ENCODE peak calls at places on chromosomes 5 and 9, in eight cellular contexts. G, E, B, S, H, D, A and U are unnamed samples. For H3K4me1, the result is how much of the 10 kb centered on the place peaks cover.

GRCh38 chr9:3608011-3608410 is 82.2 kb upstream of the RFX3 start:
- ATAC-seq in G (no peak), E (no peak), B (no peak), S (no peak), H (no peak), D (no peak), A (no peak), U (no peak)

GRCh38 chr9:134629061-134629585 is 12.5 kb upstream of the COL5A1 start:
- ATAC-seq in G (no peak), E (no peak), B (no peak), S (no peak), H (peak), D (no peak), A (no peak), U (no peak)

GRCh38 chr9:85716031-85716877 is 25.5 kb downstream of the AGTPBP1 start:
- ATAC-seq in G (no peak), E (peak), B (peak), S (peak), H (peak), D (peak), A (peak), U (no peak)

GRCh38 chr9:137359850-137360249 is 57.8 kb upstream of the NRARP start:
- ATAC-seq in G (no peak), E (no peak), B (no peak), S (no peak), H (no peak), D (no peak), A (no peak), U (no peak)

GRCh38 chr9:89661391-89661949 is 56.7 kb downstream of the GADD45G start:
- ATAC-seq in G (peak), E (peak), B (peak), S (peak), H (no peak), D (peak), A (peak), U (peak)

GRCh38 chr9:137286980-137287383 is 9.5 kb downstream of the TOR4A start:
- ATAC-seq in G (peak), E (peak), B (peak), S (peak), H (peak), D (peak), A (peak), U (peak)

GRCh38 chr9:81851340-81851739 is 76.9 kb upstream of the SPATA31D4 start:
- ATAC-seq in G (peak), E (no peak), B (peak), S (peak), H (no peak), D (no peak), A (no peak), U (no peak)

GRCh38 chr5:160174290-160174689 is 55.0 kb upstream of the FABP6 start:
- ATAC-seq in G (no peak), E (no peak), B (no peak), S (no peak), H (no peak), D (no peak), A (no peak), U (no peak)

GRCh38 chr5:82522912-82523311 is 244.8 kb upstream of the RPS23 start:
- ATAC-seq in G (no peak), E (no peak), B (no peak), S (no peak), H (no peak), D (no peak), A (no peak), U (no peak)

GRCh38 chr5:40333459-40334241 is 346.1 kb upstream of the PTGER4 start:
- ATAC-seq in G (no peak), E (no peak), B (no peak), S (peak), H (no peak), D (no peak), A (no peak), U (no peak)

GRCh38 chr9:137423810-137424291 is 658 bp downstream of the NOXA1 start:
- ATAC-seq in G (no peak), E (peak), B (peak), S (peak), H (peak), D (peak), A (peak), U (peak)

GRCh38 chr5:131324311-131324710 is 60.5 kb downstream of the CDC42SE2 start:
- ATAC-seq in G (no peak), E (no peak), B (no peak), S (no peak), H (no peak), D (no peak), A (peak), U (no peak)

GRCh38 chr5:108672639-108673038 is 75.1 kb upstream of the FER start:
- ATAC-seq in G (no peak), E (no peak), B (peak), S (no peak), H (no peak), D (no peak), A (no peak), U (no peak)

GRCh38 chr5:159442210-159442850 is 112.0 kb upstream of the IL12B start:
- ATAC-seq in G (peak), E (no peak), B (peak), S (no peak), H (peak), D (no peak), A (no peak), U (no peak)

GRCh38 chr9:115972362-115972761 is 181.2 kb upstream of the PAPPA start:
- ATAC-seq in G (no peak), E (no peak), B (peak), S (no peak), H (no peak), D (no peak), A (no peak), U (no peak)

GRCh38 chr9:105712773-105713172 is 18.4 kb downstream of the TMEM38B start:
- ATAC-seq in G (no peak), E (no peak), B (no peak), S (peak), H (no peak), D (no peak), A (no peak), U (no peak)

GRCh38 chr5:14410942-14411258 is 170.7 kb upstream of the OTULINL start:
- ATAC-seq in G (no peak), E (no peak), B (no peak), S (no peak), H (no peak), D (no peak), A (peak), U (peak)

GRCh38 chr9:114397219-114397847 is 9.6 kb upstream of the AKNA start:
- ATAC-seq in G (no peak), E (no peak), B (peak), S (peak), H (peak), D (peak), A (no peak), U (no peak)

GRCh38 chr5:149399775-149400174 is 20.7 kb upstream of the IL17B start:
- ATAC-seq in G (no peak), E (no peak), B (no peak), S (peak), H (peak), D (peak), A (no peak), U (no peak)

GRCh38 chr9:21564186-21564585 is 82.1 kb upstream of the IFNE start:
- ATAC-seq in G (no peak), E (no peak), B (no peak), S (no peak), H (no peak), D (no peak), A (no peak), U (no peak)

GRCh38 chr9:20476912-20477311 is 145.4 kb downstream of the MLLT3 start:
- ATAC-seq in G (peak), E (no peak), B (no peak), S (peak), H (no peak), D (no peak), A (no peak), U (no peak)

GRCh38 chr9:12972608-12973589 is 198.1 kb downstream of the LURAP1L start:
- ATAC-seq in G (peak), E (peak), B (peak), S (peak), H (no peak), D (peak), A (peak), U (peak)

GRCh38 chr5:109225695-109226094 is 184.1 kb downstream of the PJA2 start:
- ATAC-seq in G (peak), E (no peak), B (no peak), S (peak), H (no peak), D (no peak), A (no peak), U (no peak)

GRCh38 chr5:77329664-77330430 is 119.4 kb downstream of the PDE8B start:
- ATAC-seq in G (no peak), E (no peak), B (no peak), S (peak), H (no peak), D (no peak), A (no peak), U (no peak)

GRCh38 chr9:34584970-34585369 is 4.6 kb downstream of the CNTFR start:
- ATAC-seq in G (no peak), E (no peak), B (no peak), S (no peak), H (no peak), D (no peak), A (no peak), U (no peak)

GRCh38 chr9:71719585-71719984 is 48.7 kb downstream of the CEMIP2 start:
- ATAC-seq in G (peak), E (peak), B (peak), S (peak), H (no peak), D (no peak), A (peak), U (peak)

GRCh38 chr9:107667269-107667681 is 177.7 kb upstream of the KLF4 start:
- ATAC-seq in G (peak), E (no peak), B (no peak), S (peak), H (no peak), D (no peak), A (no peak), U (peak)

DNA sequence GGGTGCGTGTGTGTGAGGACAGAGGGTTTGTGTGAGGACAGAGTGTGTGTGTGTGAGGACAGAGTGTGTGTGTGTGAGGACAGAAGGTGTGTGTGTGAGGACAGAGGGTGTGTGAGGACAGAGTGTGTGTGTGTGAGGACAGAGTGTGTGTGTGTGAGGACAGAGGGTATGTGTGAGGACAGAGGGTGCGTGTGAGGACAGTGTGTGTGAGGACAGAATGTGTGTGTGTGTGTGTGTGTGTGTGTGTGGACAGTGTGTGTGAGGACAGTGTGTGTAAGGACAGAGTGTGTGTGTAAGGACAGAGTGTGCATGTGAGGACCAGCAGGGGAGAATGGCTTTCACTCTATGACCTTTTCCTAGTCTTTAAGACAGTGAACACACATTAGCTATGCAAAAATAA is 63.1 kb upstream of the UBAC1 start:
- ATAC-seq in G (no peak), E (no peak), B (no peak), S (no peak), H (no peak), D (no peak), A (no peak), U (no peak)
- H3K4me1 ChIP-seq in G (under half), E (under half), B (under half), S (under half), H (under half), D (under half), A (under half), U (under half)

GRCh38 chr5:10578292-10578663 is 14.4 kb downstream of the ANKRD33B start:
- ATAC-seq in G (peak), E (no peak), B (no peak), S (peak), H (peak), D (no peak), A (no peak), U (no peak)
- H3K4me1 ChIP-seq in G (under half), E (under half), B (under half), S (under half), H (under half), D (under half), A (under half), U (under half)

GRCh38 chr5:137022043-137022442 is 477.1 kb downstream of the SPOCK1 start:
- ATAC-seq in G (peak), E (no peak), B (no peak), S (peak), H (no peak), D (no peak), A (no peak), U (no peak)

GRCh38 chr5:137032929-137033328 is 466.2 kb downstream of the SPOCK1 start:
- ATAC-seq in G (no peak), E (no peak), B (no peak), S (peak), H (no peak), D (no peak), A (no peak), U (no peak)

GRCh38 chr5:137022725-137023124 is 476.4 kb downstream of the SPOCK1 start:
- ATAC-seq in G (no peak), E (no peak), B (no peak), S (no peak), H (no peak), D (no peak), A (no peak), U (no peak)

DNA sequence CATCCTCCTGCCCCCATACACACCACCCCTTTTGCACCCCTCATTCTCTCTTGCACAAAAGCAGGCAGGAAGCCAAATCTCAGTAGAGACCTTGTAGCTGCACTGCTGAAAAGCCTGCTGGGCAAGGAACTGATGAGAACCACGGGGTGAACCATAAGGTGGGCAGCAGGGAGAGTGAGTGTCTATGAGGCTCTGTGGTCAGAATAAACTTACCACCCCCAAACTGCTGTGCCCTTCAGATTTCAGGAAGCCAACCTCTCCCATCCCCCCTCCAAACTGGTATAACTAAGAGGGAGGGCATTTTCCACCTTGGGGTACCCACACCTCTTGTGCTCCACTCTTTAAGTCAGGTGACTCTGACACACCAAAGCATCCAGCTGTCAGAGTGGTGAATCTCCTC is 471.4 kb downstream of the SPOCK1 start:
- ATAC-seq in G (no peak), E (no peak), B (no peak), S (no peak), H (no peak), D (no peak), A (no peak), U (no peak)
- H3K4me1 ChIP-seq in G (under half), E (under half), B (under half), S (under half), H (under half), D (under half), A (under half), U (under half)

DNA sequence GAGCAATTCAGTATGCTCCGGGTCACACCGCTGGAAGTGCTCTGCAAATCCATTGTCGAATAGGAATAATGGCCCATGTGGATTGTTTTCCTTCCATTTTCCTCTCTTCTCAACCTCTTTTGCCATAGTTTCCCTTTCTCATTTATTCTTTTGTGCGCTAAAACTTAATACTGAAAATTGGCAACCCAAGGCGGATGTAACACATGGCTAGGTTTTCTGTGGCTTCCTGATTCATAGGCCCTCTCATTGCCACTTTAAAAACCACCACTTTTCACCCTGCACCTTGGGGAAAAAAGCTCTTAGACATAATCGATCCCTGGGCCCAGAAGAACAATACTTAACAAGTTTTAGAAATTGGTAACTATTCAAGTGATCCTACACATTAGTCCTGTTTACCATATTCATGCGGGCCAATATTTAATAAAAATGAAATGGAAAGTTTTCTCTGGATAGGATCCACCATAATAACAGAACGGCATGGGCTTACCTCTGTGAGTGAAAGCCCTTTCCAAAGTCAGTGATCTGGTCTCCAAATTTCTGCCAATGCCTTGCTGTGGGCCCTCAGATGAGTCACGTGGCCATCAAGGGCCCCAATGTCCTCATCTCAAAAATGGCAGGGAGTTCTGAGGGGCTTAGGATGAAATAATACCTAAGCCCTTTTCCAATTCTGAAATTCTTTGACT is 34.6 kb downstream of the ITK start:
- ATAC-seq in G (no peak), E (no peak), B (no peak), S (no peak), H (no peak), D (no peak), A (no peak), U (no peak)
- H3K4me1 ChIP-seq in G (under half), E (under half), B (under half), S (under half), H (under half), D (under half), A (under half), U (under half)

GRCh38 chr9:129332581-129332980 is 154.5 kb upstream of the IER5L start:
- ATAC-seq in G (no peak), E (no peak), B (no peak), S (no peak), H (no peak), D (no peak), A (no peak), U (no peak)
- H3K4me1 ChIP-seq in G (under half), E (under half), B (half or more), S (under half), H (under half), D (under half), A (under half), U (half or more)

DNA sequence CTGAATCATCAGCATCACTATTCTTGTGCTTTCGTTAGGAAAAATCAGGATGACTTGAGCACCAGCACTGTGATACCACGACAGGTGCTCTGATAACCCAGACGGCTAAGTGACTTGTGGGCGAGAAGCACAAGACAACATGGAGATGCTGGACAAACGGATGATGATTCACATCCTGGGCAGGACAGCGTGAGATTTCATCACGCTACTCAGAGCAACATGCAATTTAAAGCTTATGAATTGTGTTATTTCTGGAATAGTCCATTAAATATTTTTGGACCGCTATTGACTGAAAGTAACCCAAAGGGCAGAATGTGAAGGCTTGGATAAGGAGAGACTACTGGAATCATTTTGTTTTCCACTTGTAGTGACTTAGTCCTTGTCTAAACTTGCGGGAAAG is 114.8 kb upstream of the DAPK1 start:
- ATAC-seq in G (no peak), E (no peak), B (peak), S (peak), H (peak), D (no peak), A (no peak), U (peak)
- H3K4me1 ChIP-seq in G (under half), E (under half), B (under half), S (under half), H (under half), D (under half), A (under half), U (under half)

DNA sequence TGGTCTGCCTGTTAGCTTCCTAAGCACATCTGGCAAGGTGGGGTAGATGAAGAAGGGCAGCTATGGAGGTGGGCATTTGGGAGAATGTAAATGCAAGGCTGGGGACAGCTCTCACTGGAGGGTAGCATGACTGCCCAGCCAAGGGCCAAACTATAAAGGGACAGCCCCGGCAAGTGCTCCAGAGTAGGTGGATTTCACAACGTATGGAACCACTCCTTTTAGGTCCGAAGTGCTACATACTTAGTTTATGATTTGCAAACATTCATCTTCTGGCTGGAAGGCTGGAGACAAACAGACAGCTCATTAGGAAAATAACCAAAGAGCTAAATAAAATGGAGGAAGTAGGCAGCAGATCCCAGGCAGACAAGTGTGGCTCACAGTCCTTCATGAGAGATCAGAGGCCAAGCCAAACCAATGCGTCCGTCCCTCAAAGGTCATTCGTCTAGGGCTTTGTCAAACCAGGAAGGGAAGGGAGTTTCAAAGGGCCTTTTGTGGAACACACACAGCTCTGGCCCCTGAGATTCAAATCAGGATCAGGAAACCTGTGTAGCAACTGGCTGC is 42.5 kb upstream of the GLRX start:
- ATAC-seq in G (no peak), E (peak), B (peak), S (peak), H (no peak), D (no peak), A (no peak), U (no peak)
- H3K4me1 ChIP-seq in G (under half), E (under half), B (half or more), S (under half), H (under half), D (under half), A (under half), U (under half)

GRCh38 chr5:134245692-134246091 is 19.8 kb upstream of the PPP2CA start:
- ATAC-seq in G (no peak), E (no peak), B (no peak), S (no peak), H (no peak), D (peak), A (no peak), U (no peak)

GRCh38 chr5:134247825-134248224 is 22.0 kb upstream of the PPP2CA start:
- ATAC-seq in G (no peak), E (no peak), B (no peak), S (no peak), H (peak), D (peak), A (no peak), U (no peak)

GRCh38 chr5:134246771-134247329 is 21.0 kb upstream of the PPP2CA start:
- ATAC-seq in G (peak), E (peak), B (no peak), S (peak), H (no peak), D (peak), A (no peak), U (no peak)

GRCh38 chr5:134247411-134247810 is 21.5 kb upstream of the PPP2CA start:
- ATAC-seq in G (no peak), E (peak), B (peak), S (no peak), H (no peak), D (peak), A (peak), U (no peak)

GRCh38 chr5:134245101-134245604 is 19.3 kb upstream of the PPP2CA start:
- ATAC-seq in G (no peak), E (no peak), B (peak), S (no peak), H (peak), D (peak), A (peak), U (no peak)
- H3K4me1 ChIP-seq in G (under half), E (under half), B (under half), S (under half), H (under half), D (under half), A (under half), U (under half)

DNA sequence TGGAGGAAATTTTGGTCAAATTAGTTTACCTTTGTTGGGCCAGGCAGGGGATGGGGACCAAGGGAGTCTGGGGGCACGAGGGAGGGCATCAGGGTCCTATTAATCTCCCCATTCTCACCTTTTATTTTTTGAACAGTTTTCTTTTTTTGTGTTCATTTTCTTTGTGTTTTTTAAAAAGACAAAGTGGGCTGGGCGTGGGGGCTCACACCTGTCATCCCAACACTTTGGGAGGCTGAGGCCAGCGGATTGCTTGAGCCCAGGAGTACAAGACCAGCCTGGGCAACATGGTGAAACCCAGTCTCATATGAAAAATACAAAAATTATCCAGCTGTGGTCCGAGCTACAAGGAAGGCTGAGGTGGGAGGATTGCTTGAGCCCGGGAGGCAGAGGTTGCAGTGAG is 103.7 kb downstream of the WNK2 start:
- ATAC-seq in G (no peak), E (no peak), B (no peak), S (no peak), H (no peak), D (no peak), A (no peak), U (no peak)
- H3K4me1 ChIP-seq in G (under half), E (under half), B (under half), S (under half), H (under half), D (under half), A (under half), U (under half)